ENCODE peak calls at places on chromosome 2, in four cellular contexts. O is HepG2, K is GM12878, J is H1. W is an unnamed sample. For H3K27me3, the result is how much of the 10 kb centered on the place peaks cover.

GRCh38 chr2:180520206-180520605 is 460.2 kb upstream of the UBE2E3 start:
- DNase-seq in O (no peak), K (no peak), J (no peak), W (no peak)

GRCh38 chr2:226795281-226796011 is 4.2 kb downstream of the IRS1 start:
- DNase-seq in O (no peak), K (no peak), J (no peak), W (no peak)

GRCh38 chr2:235447210-235447609 is 46.6 kb upstream of the AGAP1 start:
- DNase-seq in O (no peak), K (no peak), J (no peak), W (no peak)

GRCh38 chr2:236981710-236982485 is 103.8 kb upstream of the COPS8 start:
- DNase-seq in O (no peak), K (no peak), J (no peak), W (no peak)

GRCh38 chr2:217071416-217071815 is 211.6 kb upstream of the TNP1 start:
- DNase-seq in O (no peak), K (no peak), J (no peak), W (no peak)

GRCh38 chr2:31217465-31218200 is at the start of gene CAPN14:
- DNase-seq in O (no peak), K (no peak), J (no peak), W (no peak)

GRCh38 chr2:19841918-19842693 is 59.7 kb downstream of the TTC32 start:
- DNase-seq in O (no peak), K (no peak), J (no peak), W (no peak)

GRCh38 chr2:241666627-241667400 is 19.8 kb downstream of the DTYMK start:
- DNase-seq in O (no peak), K (no peak), J (no peak), W (no peak)

GRCh38 chr2:74357627-74358026 is 14.4 kb upstream of the SLC4A5 start:
- DNase-seq in O (no peak), K (no peak), J (no peak), W (peak)

GRCh38 chr2:197306691-197307030 is 3.9 kb downstream of the ANKRD44 start:
- DNase-seq in O (no peak), K (no peak), J (no peak), W (no peak)

GRCh38 chr2:107591541-107591940 is 235.2 kb upstream of the RGPD4 start:
- DNase-seq in O (no peak), K (no peak), J (no peak), W (no peak)

GRCh38 chr2:45786030-45786830 is 134.8 kb downstream of the PRKCE start:
- DNase-seq in O (no peak), K (no peak), J (no peak), W (no peak)

GRCh38 chr2:150878347-150878746 is 383.3 kb downstream of the RBM43 start:
- DNase-seq in O (peak), K (no peak), J (no peak), W (no peak)

GRCh38 chr2:106566050-106566449 is 78.9 kb downstream of the CD8B2 start:
- DNase-seq in O (peak), K (no peak), J (no peak), W (no peak)

GRCh38 chr2:203705184-203705583 is 1.3 kb upstream of the CD28 start:
- DNase-seq in O (no peak), K (no peak), J (no peak), W (no peak)
- TF ChIP-seq SUZ12 in O (no peak), K (no peak), J (no peak), W (no peak)

GRCh38 chr2:161243873-161244272 is 64.4 kb upstream of the PSMD14 start:
- DNase-seq in O (no peak), K (no peak), J (no peak), W (no peak)

GRCh38 chr2:161245237-161245505 is 63.1 kb upstream of the PSMD14 start:
- DNase-seq in O (no peak), K (no peak), J (no peak), W (no peak)

GRCh38 chr2:161243312-161243711 is 64.9 kb upstream of the PSMD14 start:
- DNase-seq in O (no peak), K (no peak), J (no peak), W (no peak)

GRCh38 chr2:161246301-161246700 is 61.9 kb upstream of the PSMD14 start:
- DNase-seq in O (no peak), K (no peak), J (no peak), W (no peak)

DNA sequence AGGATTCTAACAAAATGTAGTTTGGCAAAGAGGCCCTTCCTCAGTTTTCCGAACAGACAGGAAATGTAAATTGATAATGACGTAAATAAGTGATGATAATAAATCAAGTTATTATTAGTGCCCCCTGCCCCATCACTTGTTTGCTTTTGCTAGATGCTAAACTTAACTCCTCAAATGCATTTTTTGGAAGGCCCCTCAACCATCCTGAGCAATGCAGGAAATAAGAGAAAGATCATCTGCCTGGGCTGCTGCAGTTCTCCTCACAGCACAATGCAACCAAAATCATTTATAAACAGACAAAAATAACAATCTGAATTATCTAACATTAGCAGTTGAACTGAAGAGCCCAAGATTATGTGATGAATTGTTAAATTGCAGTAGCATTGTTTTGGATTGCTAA is 62.6 kb upstream of the PSMD14 start:
- DNase-seq in O (no peak), K (no peak), J (no peak), W (no peak)
- H3K27me3 ChIP-seq in O (under half), K (under half), J (under half), W (under half)

DNA sequence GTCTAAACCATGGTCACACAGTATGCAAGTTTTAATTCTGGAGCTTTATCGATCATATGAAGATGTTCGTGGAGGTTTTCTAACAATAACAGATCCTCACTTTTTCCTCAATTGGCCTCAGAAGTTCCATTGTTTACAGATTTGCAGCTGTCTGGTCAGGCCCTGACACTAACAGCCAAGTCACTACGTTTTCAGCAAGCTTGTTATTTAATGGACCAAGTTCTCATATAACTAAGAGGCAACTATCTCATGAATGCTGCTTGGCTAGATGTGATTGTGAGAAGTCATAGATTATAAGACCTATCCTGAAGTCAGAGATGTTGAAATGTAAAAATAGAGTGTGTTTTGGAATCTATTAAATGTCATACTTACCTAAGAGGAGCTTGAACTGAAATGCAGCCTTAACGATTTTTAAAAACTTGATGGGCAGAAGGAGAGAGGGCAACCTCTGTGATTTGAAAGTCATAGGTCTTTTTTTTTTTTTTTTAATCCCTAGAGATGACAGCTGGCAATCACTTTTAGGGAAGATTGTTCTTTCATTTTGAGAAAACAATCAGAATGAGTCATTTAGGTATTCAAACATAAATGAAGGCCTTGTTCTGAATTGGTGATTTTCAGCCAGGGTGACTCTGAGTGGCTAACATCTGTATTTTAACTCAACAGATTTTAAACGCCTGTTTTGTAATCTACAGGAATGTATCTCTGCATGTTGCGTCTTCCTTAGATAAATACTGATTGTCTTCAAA is 48.4 kb upstream of the NEMP2 start:
- DNase-seq in O (no peak), K (peak), J (no peak), W (no peak)
- H3K9ac ChIP-seq in O (no peak), K (peak), J (no peak), W (no peak)

DNA sequence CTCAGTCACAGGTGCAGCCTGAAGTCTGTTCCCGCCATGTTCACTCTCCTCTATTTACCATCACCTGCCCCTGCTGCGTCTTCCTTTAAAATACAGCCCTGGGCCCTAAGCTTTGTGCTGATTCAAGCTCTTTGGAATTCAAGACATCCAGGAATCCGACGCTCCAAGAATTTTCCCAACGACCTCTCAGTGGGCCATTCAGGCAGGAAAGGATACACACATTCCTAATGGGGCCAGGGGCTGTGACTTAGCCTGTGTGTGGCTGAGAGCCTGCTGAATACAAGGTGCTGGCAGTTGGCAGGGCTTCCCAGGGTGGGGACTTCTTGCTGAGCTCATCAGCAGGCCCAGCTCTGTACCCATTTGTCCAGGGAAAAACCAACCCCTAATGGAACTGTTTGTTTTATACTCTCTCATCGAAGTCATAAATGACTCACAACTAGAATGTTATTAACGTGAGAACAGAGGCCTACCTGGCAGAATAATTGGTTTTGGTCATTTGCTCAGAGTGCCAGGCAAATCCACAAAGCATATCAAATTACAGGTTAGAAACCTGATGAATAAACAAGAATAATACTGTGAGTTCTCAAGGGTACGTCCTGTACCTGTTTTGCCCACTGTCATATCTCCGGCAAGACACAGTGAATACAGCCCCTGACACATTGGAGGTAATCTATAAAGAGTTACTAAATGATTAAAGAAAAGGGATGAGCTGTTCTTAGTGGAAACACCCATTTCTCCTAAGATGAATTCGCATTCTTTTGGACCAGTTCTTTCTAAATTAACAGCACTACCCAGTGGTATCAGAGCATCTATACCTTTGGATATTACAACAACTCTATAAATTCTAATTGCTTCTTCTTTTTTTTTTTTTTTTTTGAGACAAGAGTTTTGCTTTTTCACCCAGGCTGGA is 12.6 kb upstream of the KCMF1 start:
- DNase-seq in O (peak), K (no peak), J (peak), W (peak)
- TF ChIP-seq SUZ12 in O (no peak), K (no peak), J (no peak), W (no peak)

DNA sequence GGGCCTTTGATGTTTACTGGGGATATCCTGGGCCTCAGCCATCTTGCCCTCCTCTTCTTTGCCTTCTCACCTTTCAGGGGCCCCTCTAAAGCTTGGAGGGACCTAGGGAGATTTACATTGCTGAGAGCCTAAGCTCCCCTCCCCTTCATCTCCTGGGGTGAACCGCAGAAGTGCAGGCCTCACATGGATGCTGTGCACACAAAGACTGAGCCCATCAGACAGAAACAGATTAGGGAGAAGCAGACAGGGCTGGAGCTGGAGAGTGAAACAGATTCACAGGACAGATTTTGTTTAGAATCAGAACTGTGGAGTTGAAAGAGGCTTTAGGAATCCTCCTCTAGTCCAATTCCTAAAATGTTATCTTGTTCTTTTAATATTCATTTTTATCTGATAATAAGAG is 3.4 kb upstream of the CDK5R2 start:
- DNase-seq in O (no peak), K (no peak), J (no peak), W (no peak)
- H3K27me3 ChIP-seq in O (under half), K (under half), J (half or more), W (under half)

DNA sequence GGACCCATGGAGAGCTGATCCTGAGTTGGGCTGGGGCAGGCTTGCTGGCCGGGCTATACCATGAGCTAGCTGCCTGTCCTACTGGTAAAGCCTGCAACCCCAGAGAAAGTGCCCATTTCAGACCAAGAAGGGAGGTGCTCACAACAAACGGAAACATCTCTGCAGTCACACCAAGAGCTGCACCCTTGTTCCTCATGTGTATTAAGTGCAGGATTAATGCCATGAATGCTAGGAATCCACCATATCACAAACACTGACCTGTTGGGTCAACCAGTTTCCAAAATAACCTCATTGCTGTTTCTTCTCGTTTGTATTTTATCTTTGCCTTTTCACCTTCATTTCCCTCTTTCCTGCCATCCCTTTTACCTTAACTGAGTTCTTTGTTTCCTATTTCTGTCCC is 69.9 kb downstream of the AFF3 start:
- DNase-seq in O (no peak), K (no peak), J (no peak), W (no peak)
- H3K9ac ChIP-seq in O (no peak), K (no peak), J (no peak), W (no peak)